ENCODE peak calls at places on chromosomes 11 and 22, in nine cellular contexts. X is prostate gland, T is A549, O is progenitor cell of endocrine pancreas, W is adrenal gland, P is lower lobe of right lung, C is lower leg skin, M is cardiac muscle cell, L is cardiac fibroblast. Z is an unnamed sample.

GRCh38 chr11:132942611-132943324 is 589.5 kb downstream of the OPCML start:
- DNase-seq in M (no peak), O (no peak), C (no peak), X (no peak), T (no peak), W (no peak), P (no peak), L (no peak), Z (peak)

GRCh38 chr11:8221025-8221723 is 42.5 kb downstream of the LMO1 start:
- DNase-seq in T (no peak), O (no peak), M (no peak), L (no peak), P (peak), X (no peak), W (no peak), C (no peak), Z (no peak)

GRCh38 chr11:3865388-3866193 is 10.1 kb downstream of the STIM1 start:
- DNase-seq in W (no peak), L (peak), C (no peak), P (no peak), X (peak), M (peak), O (no peak), T (no peak), Z (no peak)

GRCh38 chr11:2570211-2570811 is 125.5 kb downstream of the KCNQ1 start:
- DNase-seq in C (no peak), X (no peak), O (no peak), M (no peak), P (peak), T (no peak), W (no peak), L (no peak), Z (no peak)

GRCh38 chr11:64868904-64869570 is 9.4 kb downstream of the EHD1 start:
- DNase-seq in M (peak), P (no peak), L (peak), T (peak), O (no peak), C (no peak), X (no peak), W (no peak), Z (no peak)

GRCh38 chr11:28699701-28700100 is 591.5 kb downstream of the METTL15 start:
- DNase-seq in W (no peak), P (no peak), O (no peak), X (no peak), T (no peak), C (no peak), M (no peak), L (no peak), Z (no peak)

GRCh38 chr22:46737976-46738641 is at the start of gene CERK:
- DNase-seq in X (peak), W (peak), T (peak), C (peak), O (peak), M (peak), P (peak), L (peak), Z (peak)

GRCh38 chr11:64358536-64358906 is 441 bp upstream of the RPS6KA4 start:
- DNase-seq in T (no peak), X (no peak), O (no peak), P (no peak), M (no peak), W (no peak), C (no peak), L (no peak), Z (no peak)

GRCh38 chr11:112886707-112887370 is 74.4 kb upstream of the NCAM1 start:
- DNase-seq in M (peak), P (no peak), W (no peak), L (no peak), X (no peak), T (no peak), O (no peak), C (no peak), Z (no peak)

GRCh38 chr11:1083621-1084551 is 9.2 kb downstream of the MUC2 start:
- DNase-seq in W (no peak), P (peak), C (no peak), T (no peak), O (no peak), X (no peak), L (no peak), M (no peak), Z (peak)

GRCh38 chr11:109027851-109028250 is 363.0 kb downstream of the DDX10 start:
- DNase-seq in P (no peak), T (peak), O (no peak), W (no peak), C (no peak), X (no peak), M (no peak), L (no peak), Z (no peak)

GRCh38 chr11:116958246-116958645 is 120.8 kb upstream of the APOA1 start:
- DNase-seq in O (no peak), W (no peak), C (no peak), X (no peak), T (no peak), P (no peak), M (no peak), L (peak), Z (no peak)

GRCh38 chr11:125499563-125499962 is 3.5 kb upstream of the FEZ1 start:
- DNase-seq in P (no peak), X (no peak), C (no peak), L (no peak), M (no peak), W (no peak), O (no peak), T (no peak), Z (no peak)

GRCh38 chr22:32576553-32577255 is 102.1 kb downstream of the FBXO7 start:
- DNase-seq in T (no peak), X (peak), O (no peak), L (no peak), M (no peak), W (no peak), P (no peak), C (peak), Z (no peak)

GRCh38 chr11:19552100-19552499 is 160.5 kb upstream of the NAV2 start:
- DNase-seq in P (no peak), X (no peak), L (no peak), T (no peak), O (no peak), M (no peak), W (no peak), C (no peak), Z (peak)

GRCh38 chr11:47992959-47993820 is 12.8 kb downstream of the PTPRJ start:
- DNase-seq in L (peak), X (no peak), T (peak), C (no peak), P (no peak), M (peak), O (no peak), W (no peak), Z (no peak)

GRCh38 chr11:122085264-122085663 is 30.8 kb downstream of the BLID start:
- DNase-seq in L (peak), P (no peak), O (no peak), T (no peak), C (no peak), M (peak), W (no peak), X (no peak), Z (no peak)

GRCh38 chr11:69131644-69132300 is 24.0 kb upstream of the SMIM38 start:
- DNase-seq in T (peak), W (peak), X (peak), L (peak), M (peak), O (peak), P (peak), C (peak), Z (peak)

GRCh38 chr11:118639899-118640298 is 32.5 kb downstream of the PHLDB1 start:
- DNase-seq in C (no peak), P (no peak), M (no peak), T (no peak), X (no peak), L (no peak), W (no peak), O (no peak), Z (no peak)

GRCh38 chr11:57463596-57464342 is 3.4 kb downstream of the RTN4RL2 start:
- DNase-seq in W (no peak), L (no peak), T (no peak), C (no peak), M (no peak), P (no peak), X (no peak), O (no peak), Z (peak)

GRCh38 chr11:70079691-70080090 is 1.6 kb downstream of the ANO1 start:
- DNase-seq in X (no peak), M (no peak), O (no peak), L (no peak), W (no peak), C (no peak), P (no peak), T (no peak), Z (no peak)

GRCh38 chr11:46373787-46374740 is 7.4 kb upstream of the MDK start:
- DNase-seq in P (no peak), W (no peak), M (no peak), L (no peak), X (no peak), T (no peak), O (no peak), C (no peak), Z (peak)

GRCh38 chr11:76723142-76723541 is 52.6 kb upstream of the LRRC32 start:
- DNase-seq in C (no peak), W (no peak), M (no peak), P (no peak), T (no peak), X (no peak), L (no peak), O (no peak), Z (no peak)
- TF ChIP-seq CTCF in C (no peak), W (no peak), M (no peak), P (no peak), T (no peak), X (no peak), L (no peak), O (no peak), Z (no peak)

DNA sequence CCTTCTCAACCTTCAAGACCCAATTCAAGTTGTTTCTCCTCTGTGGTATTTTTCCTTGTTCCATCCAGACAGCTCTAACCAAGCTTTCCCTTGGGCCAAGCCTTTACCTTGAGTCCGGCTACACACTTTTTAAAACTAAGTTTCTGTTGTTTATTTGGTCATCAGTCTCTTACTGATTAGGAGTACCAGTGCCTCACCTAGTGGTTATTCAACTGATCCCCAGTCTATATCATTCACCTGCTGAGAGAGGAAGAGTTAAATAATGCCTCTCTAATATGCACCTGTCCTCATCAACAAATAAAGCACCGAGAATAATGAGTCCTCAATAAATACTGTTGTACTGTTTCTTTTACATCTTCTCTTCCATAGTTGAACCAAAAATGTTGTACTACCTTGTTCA is 160.8 kb downstream of the MSANTD4 start:
- DNase-seq in M (peak), X (no peak), C (no peak), T (no peak), W (no peak), O (no peak), P (no peak), L (peak), Z (no peak)
- TF ChIP-seq CTCF in M (peak), X (no peak), C (no peak), T (peak), W (no peak), O (peak), P (no peak), L (peak), Z (no peak)

GRCh38 chr11:14789879-14790484 is 102.0 kb downstream of the CYP2R1 start:
- DNase-seq in M (peak), P (no peak), L (peak), W (no peak), O (no peak), C (no peak), T (peak), X (no peak), Z (no peak)
- TF ChIP-seq CTCF in M (peak), P (peak), L (peak), W (peak), O (peak), C (no peak), T (peak), X (peak), Z (no peak)

GRCh38 chr22:19704355-19705015 is 9.8 kb upstream of the SEPTIN5 start:
- DNase-seq in X (no peak), M (no peak), T (no peak), L (no peak), P (no peak), C (peak), O (no peak), W (no peak), Z (no peak)
- TF ChIP-seq CTCF in X (no peak), M (no peak), T (no peak), L (no peak), P (no peak), C (no peak), O (no peak), W (no peak), Z (no peak)

DNA sequence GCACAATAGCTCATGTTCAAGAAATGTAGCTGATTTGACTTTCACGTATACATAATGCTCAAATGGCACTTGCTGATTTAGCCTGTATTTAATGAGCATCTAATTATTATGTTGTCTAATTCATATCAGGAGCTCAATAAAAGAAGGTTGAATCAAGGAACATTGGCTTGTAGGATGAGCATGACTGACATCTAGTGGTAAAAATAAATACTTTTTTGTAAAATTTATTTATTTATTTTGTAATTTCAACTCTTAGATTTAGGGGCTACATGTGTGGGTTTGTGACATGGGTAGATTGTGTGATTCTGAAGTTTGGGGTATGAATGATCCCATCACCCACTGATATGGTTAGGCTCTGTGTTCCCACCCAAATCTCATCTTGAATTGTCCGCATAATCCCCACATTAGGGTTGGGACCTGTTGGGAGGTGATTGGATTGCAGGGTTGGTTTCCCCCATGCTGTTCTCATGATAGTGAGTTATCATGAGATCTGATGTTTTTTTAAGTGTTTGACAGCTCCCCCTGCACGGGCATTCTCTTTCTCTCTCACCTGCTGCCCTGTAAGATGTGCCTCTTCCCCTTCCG is 1.7 kb upstream of the OR52E5 start:
- DNase-seq in P (no peak), M (peak), W (no peak), C (no peak), T (peak), L (peak), X (no peak), O (no peak), Z (no peak)
- TF ChIP-seq CTCF in P (peak), M (peak), W (peak), C (no peak), T (peak), L (peak), X (no peak), O (peak), Z (peak)